ENCODE peak calls at places on chromosomes 2 and 18, in four cellular contexts. U, Z, B and V are unnamed samples.

GRCh38 chr2:95074663-95075439 is 46.8 kb downstream of the MRPS5 start:
- DNase-seq in U (peak; percentile 81), Z (no peak), B (peak; percentile 76), V (no peak)

GRCh38 chr2:197211881-197212342 is 98.7 kb downstream of the ANKRD44 start:
- DNase-seq in U (no peak), Z (no peak), B (no peak), V (no peak)

GRCh38 chr18:49072524-49072934 is 121.8 kb upstream of the SMAD7 start:
- DNase-seq in U (no peak), Z (no peak), B (no peak), V (peak; percentile 37)

GRCh38 chr2:215772003-215772402 is 241.3 kb downstream of the MREG start:
- DNase-seq in U (no peak), Z (no peak), B (no peak), V (peak; percentile 26)

GRCh38 chr18:39421319-39421718 is 1855.7 kb upstream of the CELF4 start:
- DNase-seq in U (no peak), Z (no peak), B (no peak), V (no peak)

GRCh38 chr2:110657721-110658305 is 20.1 kb downstream of the BUB1 start:
- DNase-seq in U (no peak), Z (peak; percentile 61), B (peak; percentile 12), V (no peak)

GRCh38 chr2:201952212-201952611 is 81.4 kb upstream of the FZD7 start:
- DNase-seq in U (no peak), Z (no peak), B (no peak), V (no peak)

GRCh38 chr2:21748501-21748900 is 624.7 kb downstream of the TDRD15 start:
- DNase-seq in U (no peak), Z (no peak), B (no peak), V (no peak)

GRCh38 chr2:169351725-169352124 is 10.6 kb downstream of the LRP2 start:
- DNase-seq in U (no peak), Z (no peak), B (no peak), V (no peak)

GRCh38 chr18:9366126-9366714 is 31.6 kb downstream of the TWSG1 start:
- DNase-seq in U (no peak), Z (peak; percentile 69), B (no peak), V (no peak)

GRCh38 chr18:29248856-29249255 is 1071.9 kb upstream of the CDH2 start:
- DNase-seq in U (no peak), Z (no peak), B (no peak), V (no peak)

GRCh38 chr2:219155054-219155644 is 5.5 kb downstream of the NHEJ1 start:
- DNase-seq in U (no peak), Z (peak; percentile 60), B (peak; percentile 50), V (peak; percentile 63)

GRCh38 chr2:230697676-230698075 is 15.0 kb upstream of the CAB39 start:
- DNase-seq in U (no peak), Z (no peak), B (no peak), V (no peak)

GRCh38 chr2:185610301-185610700 is 128.3 kb upstream of the FSIP2 start:
- DNase-seq in U (no peak), Z (no peak), B (no peak), V (no peak)

GRCh38 chr2:5560981-5561380 is 131.2 kb upstream of the SOX11 start:
- DNase-seq in U (no peak), Z (no peak), B (no peak), V (no peak)

GRCh38 chr2:197088694-197089093 is 162.2 kb upstream of the PGAP1 start:
- DNase-seq in U (no peak), Z (no peak), B (no peak), V (no peak)

GRCh38 chr2:55862269-55862668 is 61.3 kb downstream of the EFEMP1 start:
- DNase-seq in U (no peak), Z (no peak), B (no peak), V (no peak)

GRCh38 chr2:225074366-225074765 is 32.1 kb upstream of the DOCK10 start:
- DNase-seq in U (no peak), Z (no peak), B (no peak), V (no peak)

GRCh38 chr2:7012141-7012809 is 95.1 kb downstream of the RNF144A start:
- DNase-seq in U (no peak), Z (no peak), B (no peak), V (no peak)

GRCh38 chr18:32276896-32277295 is 87.1 kb downstream of the MEP1B start:
- DNase-seq in U (no peak), Z (no peak), B (no peak), V (no peak)

GRCh38 chr18:1513519-1513918 is 608.8 kb downstream of the ADCYAP1 start:
- DNase-seq in U (no peak), Z (no peak), B (no peak), V (no peak)

GRCh38 chr2:198325359-198325758 is 521.0 kb downstream of the PLCL1 start:
- DNase-seq in U (no peak), Z (no peak), B (no peak), V (no peak)

GRCh38 chr2:157880927-157881326 is 4.8 kb upstream of the ACVR1 start:
- DNase-seq in U (no peak), Z (no peak), B (no peak), V (no peak)

GRCh38 chr2:120823551-120823950 is 87.9 kb downstream of the GLI2 start:
- DNase-seq in U (no peak), Z (no peak), B (no peak), V (no peak)

GRCh38 chr2:39216495-39217191 is 27.1 kb downstream of the CDKL4 start:
- DNase-seq in U (peak; percentile 69), Z (no peak), B (peak; percentile 90), V (peak; percentile 18)

GRCh38 chr2:8534729-8535397 is 147.0 kb upstream of the ID2 start:
- DNase-seq in U (no peak), Z (no peak), B (no peak), V (peak; percentile 91)

GRCh38 chr18:66558773-66559172 is 45.1 kb downstream of the CDH19 start:
- DNase-seq in U (no peak), Z (no peak), B (no peak), V (no peak)

GRCh38 chr2:55862673-55863390 is 60.8 kb downstream of the EFEMP1 start:
- DNase-seq in U (no peak), Z (peak; percentile 32), B (no peak), V (no peak)

GRCh38 chr2:159110784-159111183 is 142.3 kb downstream of the TANC1 start:
- DNase-seq in U (no peak), Z (no peak), B (no peak), V (no peak)

GRCh38 chr2:3127279-3127690 is 250.3 kb downstream of the EIPR1 start:
- DNase-seq in U (no peak), Z (no peak), B (peak; percentile 12), V (no peak)

GRCh38 chr2:160924936-160925353 is 235.3 kb upstream of the TANK start:
- DNase-seq in U (no peak), Z (no peak), B (no peak), V (no peak)

GRCh38 chr18:79424880-79425572 is 29.3 kb downstream of the NFATC1 start:
- DNase-seq in U (no peak), Z (no peak), B (no peak), V (no peak)

GRCh38 chr2:30385327-30385726 is 61.7 kb upstream of the LCLAT1 start:
- DNase-seq in U (no peak), Z (peak; percentile 33), B (no peak), V (peak; percentile 31)

GRCh38 chr18:36593001-36593400 is 235.8 kb downstream of the TPGS2 start:
- DNase-seq in U (no peak), Z (no peak), B (no peak), V (no peak)

GRCh38 chr2:79580175-79580574 is 67.3 kb downstream of the CTNNA2 start:
- DNase-seq in U (no peak), Z (no peak), B (no peak), V (no peak)

GRCh38 chr2:37566517-37566961 is 104.9 kb downstream of the CDC42EP3 start:
- DNase-seq in U (no peak), Z (no peak), B (no peak), V (no peak)

GRCh38 chr2:29192526-29192925 is 77.3 kb downstream of the CLIP4 start:
- DNase-seq in U (no peak), Z (no peak), B (no peak), V (no peak)

GRCh38 chr2:85888020-85888744 is 608 bp downstream of the ST3GAL5 start:
- DNase-seq in U (no peak), Z (no peak), B (peak; percentile 33), V (peak; percentile 20)